ENCODE peak calls at places on chromosomes 1 and 21, in seven cellular contexts. One of them, this sample, is unnamed.

GRCh38 chr1:64969305-64970066 is 3.1 kb upstream of the JAK1 start:
- DNase-seq in cardiac fibroblast: peak; percentile 51
- DNase-seq in mucosa of descending colon: no peak
- DNase-seq in tibial nerve: no peak
- DNase-seq in endothelial cell: no peak
- DNase-seq in fibroblast of the aortic adventitia: peak; percentile 37
- DNase-seq in neural crest cell: no peak
- DNase-seq in this sample: no peak

GRCh38 chr1:52551476-52552235 is 1.2 kb downstream of the TUT4 start:
- DNase-seq in cardiac fibroblast: peak; percentile 55
- DNase-seq in mucosa of descending colon: peak; percentile 53
- DNase-seq in tibial nerve: no peak
- DNase-seq in endothelial cell: no peak
- DNase-seq in fibroblast of the aortic adventitia: peak; percentile 61
- DNase-seq in neural crest cell: peak; percentile 26
- DNase-seq in this sample: no peak

GRCh38 chr1:9242338-9242969 is 7.9 kb downstream of the H6PD start:
- DNase-seq in cardiac fibroblast: no peak
- DNase-seq in mucosa of descending colon: no peak
- DNase-seq in tibial nerve: peak; percentile 45
- DNase-seq in endothelial cell: no peak
- DNase-seq in fibroblast of the aortic adventitia: peak; percentile 52
- DNase-seq in neural crest cell: no peak
- DNase-seq in this sample: no peak

GRCh38 chr1:173861731-173862145 is 6.1 kb downstream of the GAS5 start:
- DNase-seq in cardiac fibroblast: no peak
- DNase-seq in mucosa of descending colon: no peak
- DNase-seq in tibial nerve: no peak
- DNase-seq in endothelial cell: no peak
- DNase-seq in fibroblast of the aortic adventitia: no peak
- DNase-seq in neural crest cell: no peak
- DNase-seq in this sample: no peak

GRCh38 chr1:87201768-87202167 is 126.9 kb upstream of the LMO4 start:
- DNase-seq in cardiac fibroblast: no peak
- DNase-seq in mucosa of descending colon: no peak
- DNase-seq in tibial nerve: no peak
- DNase-seq in endothelial cell: no peak
- DNase-seq in fibroblast of the aortic adventitia: no peak
- DNase-seq in neural crest cell: no peak
- DNase-seq in this sample: no peak

GRCh38 chr21:31673513-31673912 is 14.0 kb downstream of the SOD1 start:
- DNase-seq in cardiac fibroblast: no peak
- DNase-seq in mucosa of descending colon: no peak
- DNase-seq in tibial nerve: no peak
- DNase-seq in endothelial cell: no peak
- DNase-seq in fibroblast of the aortic adventitia: no peak
- DNase-seq in neural crest cell: no peak
- DNase-seq in this sample: no peak

GRCh38 chr1:26225033-26225831 is 8.8 kb upstream of the CEP85 start:
- DNase-seq in cardiac fibroblast: peak; percentile 22
- DNase-seq in mucosa of descending colon: peak; percentile 82
- DNase-seq in tibial nerve: no peak
- DNase-seq in endothelial cell: peak; percentile 70
- DNase-seq in fibroblast of the aortic adventitia: peak; percentile 8
- DNase-seq in neural crest cell: peak; percentile 63
- DNase-seq in this sample: peak; percentile 59

GRCh38 chr1:206508130-206508884 is 976 bp downstream of the RASSF5 start:
- DNase-seq in cardiac fibroblast: no peak
- DNase-seq in mucosa of descending colon: no peak
- DNase-seq in tibial nerve: no peak
- DNase-seq in endothelial cell: no peak
- DNase-seq in fibroblast of the aortic adventitia: no peak
- DNase-seq in neural crest cell: no peak
- DNase-seq in this sample: no peak

GRCh38 chr1:186519981-186520380 is 59.1 kb upstream of the PDC start:
- DNase-seq in cardiac fibroblast: peak; percentile 43
- DNase-seq in mucosa of descending colon: no peak
- DNase-seq in tibial nerve: no peak
- DNase-seq in endothelial cell: no peak
- DNase-seq in fibroblast of the aortic adventitia: no peak
- DNase-seq in neural crest cell: no peak
- DNase-seq in this sample: no peak

GRCh38 chr1:21255284-21255942 is 34.9 kb downstream of the ECE1 start:
- DNase-seq in cardiac fibroblast: peak; percentile 88
- DNase-seq in mucosa of descending colon: peak; percentile 97
- DNase-seq in tibial nerve: peak; percentile 92
- DNase-seq in endothelial cell: peak; percentile 89
- DNase-seq in fibroblast of the aortic adventitia: peak; percentile 86
- DNase-seq in neural crest cell: peak; percentile 95
- DNase-seq in this sample: peak; percentile 89

GRCh38 chr1:62962014-62962793 is 178.3 kb downstream of the ATG4C start:
- DNase-seq in cardiac fibroblast: no peak
- DNase-seq in mucosa of descending colon: no peak
- DNase-seq in tibial nerve: no peak
- DNase-seq in endothelial cell: no peak
- DNase-seq in fibroblast of the aortic adventitia: no peak
- DNase-seq in neural crest cell: no peak
- DNase-seq in this sample: no peak

GRCh38 chr1:66323958-66324357 is 210.0 kb upstream of the SGIP1 start:
- DNase-seq in cardiac fibroblast: no peak
- DNase-seq in mucosa of descending colon: no peak
- DNase-seq in tibial nerve: no peak
- DNase-seq in endothelial cell: no peak
- DNase-seq in fibroblast of the aortic adventitia: peak; percentile 45
- DNase-seq in neural crest cell: no peak
- DNase-seq in this sample: no peak

GRCh38 chr1:66244429-66244828 is 289.5 kb upstream of the SGIP1 start:
- DNase-seq in cardiac fibroblast: peak; percentile 48
- DNase-seq in mucosa of descending colon: no peak
- DNase-seq in tibial nerve: no peak
- DNase-seq in endothelial cell: no peak
- DNase-seq in fibroblast of the aortic adventitia: no peak
- DNase-seq in neural crest cell: peak; percentile 8
- DNase-seq in this sample: no peak

GRCh38 chr1:85278853-85279314 is 2.5 kb upstream of the BCL10 start:
- DNase-seq in cardiac fibroblast: peak; percentile 95
- DNase-seq in mucosa of descending colon: peak; percentile 82
- DNase-seq in tibial nerve: no peak
- DNase-seq in endothelial cell: no peak
- DNase-seq in fibroblast of the aortic adventitia: peak; percentile 90
- DNase-seq in neural crest cell: no peak
- DNase-seq in this sample: no peak

GRCh38 chr1:192626366-192627179 is 9.4 kb upstream of the RGS13 start:
- DNase-seq in cardiac fibroblast: peak; percentile 9
- DNase-seq in mucosa of descending colon: no peak
- DNase-seq in tibial nerve: no peak
- DNase-seq in endothelial cell: no peak
- DNase-seq in fibroblast of the aortic adventitia: peak; percentile 52
- DNase-seq in neural crest cell: no peak
- DNase-seq in this sample: no peak

GRCh38 chr1:29271724-29272123 is 35.4 kb downstream of the PTPRU start:
- DNase-seq in cardiac fibroblast: peak; percentile 55
- DNase-seq in mucosa of descending colon: peak; percentile 91
- DNase-seq in tibial nerve: peak; percentile 48
- DNase-seq in endothelial cell: peak; percentile 41
- DNase-seq in fibroblast of the aortic adventitia: peak; percentile 82
- DNase-seq in neural crest cell: no peak
- DNase-seq in this sample: peak; percentile 54

GRCh38 chr21:44378646-44379581 is 25.5 kb downstream of the TRPM2 start:
- DNase-seq in cardiac fibroblast: no peak
- DNase-seq in mucosa of descending colon: no peak
- DNase-seq in tibial nerve: no peak
- DNase-seq in endothelial cell: no peak
- DNase-seq in fibroblast of the aortic adventitia: no peak
- DNase-seq in neural crest cell: no peak
- DNase-seq in this sample: no peak

GRCh38 chr1:114234408-114235119 is 80.9 kb upstream of the SYT6 start:
- DNase-seq in cardiac fibroblast: no peak
- DNase-seq in mucosa of descending colon: peak; percentile 49
- DNase-seq in tibial nerve: no peak
- DNase-seq in endothelial cell: no peak
- DNase-seq in fibroblast of the aortic adventitia: no peak
- DNase-seq in neural crest cell: no peak
- DNase-seq in this sample: no peak

GRCh38 chr1:159756397-159756796 is 24.4 kb upstream of the DUSP23 start:
- DNase-seq in cardiac fibroblast: peak; percentile 39
- DNase-seq in mucosa of descending colon: peak; percentile 17
- DNase-seq in tibial nerve: no peak
- DNase-seq in endothelial cell: no peak
- DNase-seq in fibroblast of the aortic adventitia: peak; percentile 8
- DNase-seq in neural crest cell: no peak
- DNase-seq in this sample: no peak

GRCh38 chr1:147072371-147073061 is 99.8 kb downstream of the PRKAB2 start:
- DNase-seq in cardiac fibroblast: no peak
- DNase-seq in mucosa of descending colon: no peak
- DNase-seq in tibial nerve: no peak
- DNase-seq in endothelial cell: peak; percentile 40
- DNase-seq in fibroblast of the aortic adventitia: no peak
- DNase-seq in neural crest cell: no peak
- DNase-seq in this sample: no peak

GRCh38 chr1:65255088-65256050 is 54.0 kb upstream of the DNAJC6 start:
- DNase-seq in cardiac fibroblast: peak; percentile 24
- DNase-seq in mucosa of descending colon: peak; percentile 9
- DNase-seq in tibial nerve: no peak
- DNase-seq in endothelial cell: peak; percentile 33
- DNase-seq in fibroblast of the aortic adventitia: peak; percentile 17
- DNase-seq in neural crest cell: no peak
- DNase-seq in this sample: peak; percentile 49

DNA sequence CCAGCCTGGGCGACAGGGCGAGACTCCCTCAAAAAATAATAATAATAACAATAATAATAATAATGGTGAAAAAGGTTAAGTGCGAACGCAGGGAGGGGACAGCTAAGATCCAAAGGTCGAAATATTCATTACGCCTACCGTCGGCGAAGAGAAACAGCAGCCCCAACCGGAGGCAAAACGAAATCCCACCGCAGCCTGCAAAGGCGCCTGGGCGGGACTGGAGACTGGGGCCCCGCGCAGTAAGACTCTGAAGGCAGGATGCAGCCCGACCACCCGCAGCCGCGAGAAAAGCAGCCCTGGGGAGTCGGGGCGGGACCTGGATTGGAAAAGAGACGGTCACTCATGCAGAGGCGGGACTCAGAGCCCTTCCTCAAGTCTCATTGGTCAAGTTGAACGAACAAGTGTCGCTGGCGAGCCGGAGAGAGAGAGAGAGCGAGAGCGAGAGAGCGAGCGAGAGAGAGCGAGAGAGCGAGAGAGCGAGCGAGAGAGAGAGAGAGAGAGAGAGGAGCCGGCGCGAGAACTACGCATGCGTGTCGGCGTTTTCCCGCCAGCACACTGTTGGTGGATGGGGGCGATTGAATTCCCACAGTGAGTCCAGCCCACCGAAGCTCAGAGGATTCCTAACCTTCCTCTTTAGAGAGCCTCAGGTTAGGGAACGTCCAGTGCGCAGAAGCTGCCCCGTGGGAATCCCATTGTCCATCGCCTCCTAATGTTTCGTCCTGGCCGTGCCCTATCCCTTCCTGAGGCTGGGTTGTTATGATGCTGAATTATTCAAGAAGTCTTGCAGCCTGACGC is 10.7 kb downstream of the ENTREP3 start:
- DNase-seq in cardiac fibroblast: peak; percentile 100
- DNase-seq in mucosa of descending colon: peak; percentile 97
- DNase-seq in tibial nerve: peak; percentile 97
- DNase-seq in endothelial cell: peak; percentile 95
- DNase-seq in fibroblast of the aortic adventitia: peak; percentile 99
- DNase-seq in neural crest cell: peak; percentile 93
- DNase-seq in this sample: peak; percentile 94
- TF ChIP-seq CTCF in cardiac fibroblast: peak; percentile 18
- TF ChIP-seq CTCF in mucosa of descending colon: peak; percentile 16
- TF ChIP-seq CTCF in tibial nerve: peak; percentile 98
- TF ChIP-seq CTCF in endothelial cell: peak; percentile 29
- TF ChIP-seq CTCF in fibroblast of the aortic adventitia: peak; percentile 40
- TF ChIP-seq CTCF in neural crest cell: peak; percentile 56
- TF ChIP-seq CTCF in this sample: no peak

DNA sequence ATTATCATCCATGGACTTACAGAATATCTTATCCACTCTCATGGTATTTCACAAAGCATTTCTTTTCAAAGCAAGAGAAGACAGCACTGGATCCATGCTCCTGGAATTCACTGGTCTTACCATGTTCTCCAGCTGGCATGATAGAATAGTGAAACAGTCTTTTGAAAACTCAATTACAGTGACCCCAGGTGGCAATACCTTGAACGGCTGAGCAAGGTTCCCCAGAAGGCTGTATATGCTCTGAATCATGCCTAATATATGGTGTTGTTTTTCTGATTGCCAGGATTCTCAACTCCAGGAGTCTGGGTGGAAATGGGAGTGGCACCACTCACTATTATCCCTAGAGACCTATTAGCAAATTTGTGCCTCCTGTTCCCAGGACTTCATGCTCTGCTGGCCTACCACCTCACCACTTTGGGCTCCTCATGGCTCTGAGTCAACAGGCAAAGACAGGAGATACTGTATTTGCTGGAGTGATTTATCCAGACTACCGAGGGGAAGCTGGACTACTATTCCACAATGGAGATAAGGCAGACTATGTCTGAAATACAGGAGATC is 87.6 kb downstream of the CATSPERE start:
- DNase-seq in cardiac fibroblast: peak; percentile 81
- DNase-seq in mucosa of descending colon: no peak
- DNase-seq in tibial nerve: no peak
- DNase-seq in endothelial cell: no peak
- DNase-seq in fibroblast of the aortic adventitia: no peak
- DNase-seq in neural crest cell: no peak
- DNase-seq in this sample: no peak
- TF ChIP-seq CTCF in cardiac fibroblast: no peak
- TF ChIP-seq CTCF in mucosa of descending colon: no peak
- TF ChIP-seq CTCF in tibial nerve: no peak
- TF ChIP-seq CTCF in endothelial cell: no peak
- TF ChIP-seq CTCF in fibroblast of the aortic adventitia: no peak
- TF ChIP-seq CTCF in neural crest cell: no peak
- TF ChIP-seq CTCF in this sample: no peak

DNA sequence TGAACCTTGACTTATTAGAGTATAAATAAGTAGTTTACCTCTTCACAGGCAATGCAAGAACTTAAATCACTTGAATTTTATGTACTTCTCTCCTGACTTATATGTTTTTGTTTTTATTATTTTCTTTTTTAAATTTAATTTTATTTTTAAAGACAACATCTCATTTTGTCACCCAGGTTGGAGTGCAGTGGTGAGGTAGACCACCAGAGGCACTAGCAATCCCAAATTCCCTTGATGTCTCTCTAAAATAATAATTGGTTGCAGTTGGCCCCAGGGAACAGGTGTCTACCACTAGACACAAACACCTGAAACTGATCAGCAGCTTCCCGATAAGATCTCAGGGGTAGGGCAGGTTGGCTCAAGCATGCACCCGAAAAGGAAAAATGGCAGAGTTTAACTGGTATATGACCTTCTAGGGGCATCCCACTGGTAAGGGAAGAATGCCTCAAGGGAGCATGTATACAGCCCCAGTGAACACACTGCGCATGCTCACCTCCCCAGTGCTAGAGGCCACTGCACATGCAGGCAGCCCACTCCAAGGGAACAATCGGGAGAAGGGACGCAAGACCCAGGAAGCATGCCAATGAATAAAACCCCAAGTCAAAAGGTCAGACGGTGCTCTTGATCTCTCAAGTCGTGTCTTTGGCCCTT is 14.6 kb downstream of the EXOC8 start:
- DNase-seq in cardiac fibroblast: no peak
- DNase-seq in mucosa of descending colon: no peak
- DNase-seq in tibial nerve: no peak
- DNase-seq in endothelial cell: no peak
- DNase-seq in fibroblast of the aortic adventitia: no peak
- DNase-seq in neural crest cell: no peak
- DNase-seq in this sample: no peak
- TF ChIP-seq CTCF in cardiac fibroblast: no peak
- TF ChIP-seq CTCF in mucosa of descending colon: no peak
- TF ChIP-seq CTCF in tibial nerve: no peak
- TF ChIP-seq CTCF in endothelial cell: no peak
- TF ChIP-seq CTCF in fibroblast of the aortic adventitia: peak; percentile 7
- TF ChIP-seq CTCF in neural crest cell: peak; percentile 38
- TF ChIP-seq CTCF in this sample: peak; percentile 41

GRCh38 chr1:70034403-70034802 is 171.0 kb downstream of the LRRC40 start:
- DNase-seq in cardiac fibroblast: peak; percentile 84
- DNase-seq in mucosa of descending colon: no peak
- DNase-seq in tibial nerve: no peak
- DNase-seq in endothelial cell: peak; percentile 48
- DNase-seq in fibroblast of the aortic adventitia: peak; percentile 53
- DNase-seq in neural crest cell: no peak
- DNase-seq in this sample: no peak
- TF ChIP-seq CTCF in cardiac fibroblast: peak; percentile 61
- TF ChIP-seq CTCF in mucosa of descending colon: no peak
- TF ChIP-seq CTCF in tibial nerve: no peak
- TF ChIP-seq CTCF in endothelial cell: no peak
- TF ChIP-seq CTCF in fibroblast of the aortic adventitia: peak; percentile 32
- TF ChIP-seq CTCF in neural crest cell: peak; percentile 30
- TF ChIP-seq CTCF in this sample: no peak

This sample was measured in mesothelial cell of epicardium.